ENCODE peak calls at places on chromosomes 11 and 22, in ten cellular contexts. A, I, O, V, J, H, Y, Q, L and G are unnamed samples. For H3K4me1, the result is how much of the 10 kb centered on the place peaks cover.

GRCh38 chr11:130449996-130450419 is 1.6 kb downstream of the ADAMTS15 start:
- DNase-seq in V (peak), I (peak), L (peak), Y (no peak), J (peak), Q (peak), H (peak), O (peak), A (no peak), G (no peak)

GRCh38 chr11:12924650-12925049 is 84.5 kb upstream of the RASSF10 start:
- DNase-seq in L (no peak), H (no peak), A (no peak), J (no peak), I (no peak), Y (no peak), V (no peak), Q (no peak), O (no peak), G (no peak)

GRCh38 chr11:72786305-72787261 is 7.3 kb downstream of the STARD10 start:
- DNase-seq in V (no peak), H (no peak), L (no peak), I (peak), O (no peak), Y (no peak), J (no peak), A (no peak), Q (peak), G (peak)

GRCh38 chr11:131666617-131667016 is 296.2 kb downstream of the NTM start:
- DNase-seq in A (no peak), I (no peak), V (peak), O (peak), J (no peak), H (no peak), Q (no peak), L (peak), Y (no peak), G (no peak)

GRCh38 chr11:17012179-17012578 is 2.0 kb downstream of the PLEKHA7 start:
- DNase-seq in I (no peak), A (no peak), Q (no peak), L (no peak), O (no peak), H (no peak), V (no peak), J (peak), Y (no peak), G (no peak)

GRCh38 chr11:115548878-115549528 is 44.8 kb upstream of the CADM1 start:
- DNase-seq in Q (peak), V (no peak), L (no peak), I (peak), A (no peak), J (peak), Y (no peak), H (peak), O (no peak), G (no peak)

GRCh38 chr11:6926208-6927029 is at the start of gene ZNF215:
- DNase-seq in Q (peak), H (peak), L (peak), I (peak), J (peak), O (peak), Y (peak), A (peak), V (peak), G (peak)

GRCh38 chr11:78201096-78201495 is 12.4 kb downstream of the USP35 start:
- DNase-seq in V (no peak), Y (no peak), I (no peak), Q (no peak), A (no peak), J (no peak), H (no peak), O (no peak), L (no peak), G (no peak)

GRCh38 chr11:25244126-25244525 is 747.3 kb downstream of the LUZP2 start:
- DNase-seq in V (no peak), H (no peak), Q (no peak), Y (no peak), L (no peak), O (no peak), I (no peak), A (no peak), J (no peak), G (no peak)

GRCh38 chr11:24386551-24387404 is 110.1 kb upstream of the LUZP2 start:
- DNase-seq in Q (peak), Y (no peak), A (peak), O (peak), V (peak), L (peak), H (peak), I (no peak), J (no peak), G (peak)

GRCh38 chr11:98062714-98063113 is 958.0 kb upstream of the CNTN5 start:
- DNase-seq in V (no peak), I (no peak), O (no peak), Q (no peak), A (no peak), J (no peak), Y (no peak), H (no peak), L (no peak), G (no peak)

GRCh38 chr11:98060759-98061158 is 960.0 kb upstream of the CNTN5 start:
- DNase-seq in A (no peak), Q (no peak), J (no peak), L (no peak), O (no peak), H (no peak), I (no peak), V (no peak), Y (no peak), G (no peak)

GRCh38 chr11:98061858-98062257 is 958.9 kb upstream of the CNTN5 start:
- DNase-seq in O (no peak), Q (no peak), A (no peak), Y (no peak), J (no peak), V (no peak), L (no peak), H (no peak), I (no peak), G (no peak)

GRCh38 chr11:98056945-98057344 is 963.8 kb upstream of the CNTN5 start:
- DNase-seq in Y (no peak), O (no peak), Q (no peak), H (peak), L (no peak), A (no peak), V (no peak), I (no peak), J (no peak), G (no peak)

GRCh38 chr11:98059488-98059887 is 961.3 kb upstream of the CNTN5 start:
- DNase-seq in V (no peak), O (no peak), I (no peak), L (no peak), A (no peak), Q (no peak), H (no peak), J (no peak), Y (no peak), G (no peak)
- H3K4me1 ChIP-seq in V (under half), O (under half), I (under half), L (under half), A (under half), Q (under half), H (under half), J (under half), Y (under half), G (under half)

GRCh38 chr11:63763506-63764200 is 4.9 kb downstream of the ZFTA start:
- DNase-seq in A (no peak), Y (peak), L (no peak), J (peak), O (no peak), I (peak), Q (peak), H (peak), V (no peak), G (no peak)
- H3K9ac ChIP-seq in A (no peak), Y (peak), L (peak), J (peak), O (no peak), I (no peak), Q (no peak), H (peak), V (peak), G (no peak)

DNA sequence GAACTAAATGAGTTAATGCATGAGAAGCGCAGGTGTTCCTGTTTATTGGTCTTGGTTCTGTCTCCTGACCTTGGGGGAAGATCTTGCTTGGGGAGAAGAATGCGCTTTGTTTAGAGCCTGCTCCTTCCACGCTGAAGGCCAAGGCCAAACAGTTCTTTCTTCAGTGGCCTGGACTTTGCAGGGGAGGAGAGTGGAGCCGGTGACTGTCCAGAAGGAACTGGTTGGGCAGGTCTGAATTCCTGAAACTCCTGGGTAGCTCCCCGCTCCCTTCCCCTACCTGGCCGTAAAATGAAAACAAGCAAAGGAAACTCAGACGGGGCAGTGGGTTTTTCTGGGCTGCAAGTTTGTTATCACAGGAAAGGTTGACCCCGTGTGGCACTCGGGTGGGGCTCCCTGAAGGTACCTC is 3.6 kb downstream of the ARHGAP8 start:
- DNase-seq in A (peak), V (no peak), Q (no peak), J (peak), H (peak), L (no peak), I (peak), Y (no peak), O (no peak), G (peak)
- H3K4me1 ChIP-seq in A (under half), V (under half), Q (under half), J (under half), H (under half), L (under half), I (under half), Y (under half), O (under half), G (under half)

DNA sequence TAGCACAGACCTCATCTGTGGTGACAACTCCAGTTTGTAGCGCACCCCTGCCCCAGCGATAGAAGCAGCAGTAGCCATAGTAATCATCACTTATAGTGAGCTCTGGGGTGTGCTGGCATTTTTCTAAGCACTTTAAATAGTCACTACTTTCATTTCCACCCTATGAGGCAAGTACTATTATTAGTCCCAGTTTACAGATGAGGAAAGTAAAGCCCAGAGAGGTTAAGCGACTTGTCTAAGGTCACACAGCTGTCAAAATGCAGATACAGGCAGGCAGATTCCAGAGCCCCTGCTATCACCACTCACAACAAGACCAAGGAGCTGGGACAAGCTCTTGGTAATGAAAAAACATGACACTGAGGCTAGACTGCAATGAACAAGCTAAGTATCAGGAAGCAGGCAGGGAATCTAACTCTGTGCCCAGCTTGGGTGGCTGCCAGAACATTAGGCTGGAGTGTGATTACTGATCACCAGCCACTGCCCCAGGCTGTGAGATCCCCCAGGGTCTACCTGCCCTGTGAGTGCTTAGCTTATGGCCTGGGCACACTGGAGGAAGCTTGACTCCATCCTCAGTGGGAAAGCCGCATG is 561.2 kb downstream of the MN1 start:
- DNase-seq in L (no peak), Q (no peak), I (no peak), Y (no peak), O (peak), J (no peak), V (no peak), H (no peak), A (no peak), G (no peak)
- H3K9ac ChIP-seq in L (peak), Q (no peak), I (no peak), Y (no peak), O (no peak), J (no peak), V (no peak), H (no peak), A (no peak), G (no peak)

GRCh38 chr11:118003456-118003855 is 17.3 kb downstream of the IL10RA start:
- DNase-seq in Q (no peak), I (no peak), L (no peak), H (no peak), Y (no peak), A (no peak), O (no peak), J (no peak), V (no peak), G (no peak)
- H3K4me1 ChIP-seq in Q (under half), I (under half), L (under half), H (under half), Y (under half), A (under half), O (under half), J (under half), V (under half), G (under half)

GRCh38 chr11:47989779-47990178 is 9.4 kb downstream of the PTPRJ start:
- DNase-seq in Y (no peak), V (no peak), O (no peak), I (no peak), L (no peak), A (no peak), Q (no peak), H (no peak), J (no peak), G (no peak)
- H3K9ac ChIP-seq in Y (no peak), V (no peak), O (no peak), I (no peak), L (no peak), A (no peak), Q (no peak), H (no peak), J (no peak), G (no peak)

DNA sequence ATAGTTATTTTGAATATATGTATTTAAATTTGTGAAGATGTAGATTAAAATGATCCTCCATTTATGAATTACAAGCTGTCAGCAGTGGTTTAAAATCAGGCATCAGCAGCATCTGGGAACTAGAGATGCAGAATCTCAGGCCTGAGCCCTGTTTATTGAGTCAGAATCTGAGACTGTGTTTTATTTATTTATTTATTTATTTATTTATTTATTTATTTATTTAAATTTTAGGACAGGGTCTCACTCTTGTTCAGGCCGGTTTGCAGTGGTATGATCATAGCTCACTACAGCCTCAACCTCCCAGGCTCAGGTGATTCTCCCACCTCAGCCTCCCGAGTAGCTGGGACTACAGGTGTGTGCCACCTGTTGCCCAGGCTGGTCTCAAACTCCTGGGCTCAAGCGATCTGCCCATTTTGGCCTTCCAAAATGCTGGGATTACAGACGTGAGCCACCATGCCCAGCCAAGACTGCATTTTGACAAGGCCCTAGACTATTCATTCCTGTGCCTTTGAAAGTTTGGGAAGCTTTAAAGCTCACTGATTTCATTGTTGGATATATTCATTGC is 70.7 kb downstream of the PPP6R3 start:
- DNase-seq in I (no peak), L (no peak), A (no peak), O (no peak), H (no peak), Y (no peak), V (no peak), J (no peak), Q (no peak), G (no peak)
- H3K4me1 ChIP-seq in I (under half), L (under half), A (under half), O (under half), H (under half), Y (under half), V (under half), J (under half), Q (under half), G (under half)

GRCh38 chr22:23257889-23258825 is 77.8 kb downstream of the BCR start:
- DNase-seq in Q (no peak), Y (no peak), H (no peak), O (no peak), V (no peak), I (no peak), J (no peak), A (no peak), L (no peak), G (no peak)
- H3K9ac ChIP-seq in Q (no peak), Y (peak), H (no peak), O (no peak), V (peak), I (no peak), J (no peak), A (no peak), L (no peak), G (no peak)

GRCh38 chr11:86152006-86152862 is 83.3 kb upstream of the PICALM start:
- DNase-seq in L (peak), A (peak), Y (no peak), Q (no peak), J (no peak), I (no peak), H (no peak), O (peak), V (peak), G (peak)
- H3K4me1 ChIP-seq in L (under half), A (half or more), Y (under half), Q (under half), J (under half), I (under half), H (under half), O (under half), V (under half), G (under half)

GRCh38 chr11:106986261-106986660 is 32.0 kb downstream of the GUCY1A2 start:
- DNase-seq in I (no peak), L (peak), V (peak), Q (no peak), A (no peak), Y (no peak), J (no peak), H (no peak), O (peak), G (peak)
- H3K9ac ChIP-seq in I (no peak), L (no peak), V (no peak), Q (no peak), A (no peak), Y (no peak), J (no peak), H (no peak), O (no peak), G (no peak)